ENCODE peak calls at places on chromosomes 12 and 14, in six cellular contexts. W, G, R, C, U and T are unnamed samples.

GRCh38 chr12:116294464-116295002 is 17.0 kb upstream of the MED13L start:
- DNase-seq in W (no peak), G (no peak), R (no peak), C (no peak), U (no peak), T (no peak)

GRCh38 chr12:78118036-78118435 is 287.3 kb downstream of the NAV3 start:
- DNase-seq in W (no peak), G (no peak), R (no peak), C (no peak), U (no peak), T (no peak)

GRCh38 chr12:115190191-115190590 is 506.2 kb upstream of the TBX3 start:
- DNase-seq in W (no peak), G (no peak), R (no peak), C (no peak), U (no peak), T (no peak)

GRCh38 chr14:61569783-61570182 is 125.5 kb upstream of the HIF1A start:
- DNase-seq in W (no peak), G (peak; percentile 50), R (no peak), C (no peak), U (no peak), T (no peak)

GRCh38 chr12:10717410-10717809 is 5.7 kb downstream of the YBX3 start:
- DNase-seq in W (no peak), G (no peak), R (no peak), C (no peak), U (no peak), T (peak; percentile 13)

GRCh38 chr12:10721654-10722501 is 1.2 kb downstream of the YBX3 start:
- DNase-seq in W (peak; percentile 78), G (peak; percentile 31), R (peak; percentile 66), C (peak; percentile 36), U (peak; percentile 54), T (peak; percentile 85)

GRCh38 chr12:122729583-122730214 is 945 bp downstream of the HCAR1 start:
- DNase-seq in W (no peak), G (no peak), R (no peak), C (no peak), U (no peak), T (no peak)

GRCh38 chr12:94813314-94813713 is 163.0 kb upstream of the TMCC3 start:
- DNase-seq in W (no peak), G (no peak), R (no peak), C (no peak), U (no peak), T (no peak)

GRCh38 chr12:47820631-47821345 is 1.1 kb upstream of the HDAC7 start:
- DNase-seq in W (no peak), G (no peak), R (no peak), C (no peak), U (no peak), T (no peak)

GRCh38 chr14:20612403-20612802 is 21.2 kb upstream of the RNASE12 start:
- DNase-seq in W (no peak), G (no peak), R (no peak), C (no peak), U (no peak), T (no peak)

GRCh38 chr14:90553921-90554336 is 157.1 kb downstream of the CALM1 start:
- DNase-seq in W (no peak), G (no peak), R (no peak), C (no peak), U (no peak), T (no peak)

GRCh38 chr12:25135531-25136154 is 59.3 kb downstream of the DNAI7 start:
- DNase-seq in W (no peak), G (peak; percentile 6), R (no peak), C (no peak), U (no peak), T (no peak)

GRCh38 chr12:67222302-67222701 is 46.9 kb upstream of the CAND1 start:
- DNase-seq in W (no peak), G (no peak), R (no peak), C (no peak), U (no peak), T (no peak)

GRCh38 chr14:103846569-103847438 is 571 bp downstream of the PPP1R13B start:
- DNase-seq in W (no peak), G (no peak), R (no peak), C (no peak), U (no peak), T (no peak)

GRCh38 chr14:23186913-23187654 is 3.6 kb upstream of the SLC7A8 start:
- DNase-seq in W (no peak), G (no peak), R (no peak), C (no peak), U (peak; percentile 27), T (peak; percentile 64)

GRCh38 chr12:128644664-128645296 is 179.0 kb downstream of the SLC15A4 start:
- DNase-seq in W (no peak), G (no peak), R (no peak), C (no peak), U (no peak), T (peak; percentile 1)

GRCh38 chr14:87896393-87897380 is 96.3 kb downstream of the GALC start:
- DNase-seq in W (no peak), G (no peak), R (no peak), C (no peak), U (no peak), T (peak; percentile 8)

GRCh38 chr12:32548691-32549412 is 130.2 kb upstream of the DNM1L start:
- DNase-seq in W (no peak), G (no peak), R (no peak), C (no peak), U (no peak), T (no peak)

GRCh38 chr14:79740043-79740442 is 471.3 kb downstream of the DIO2 start:
- DNase-seq in W (no peak), G (no peak), R (no peak), C (no peak), U (no peak), T (no peak)

GRCh38 chr12:1126089-1126488 is 135.1 kb downstream of the ERC1 start:
- DNase-seq in W (no peak), G (no peak), R (no peak), C (no peak), U (no peak), T (no peak)